ENCODE peak calls at places on chromosomes 13 and 19, in five cellular contexts. J, W, X, V and N are unnamed samples.

GRCh38 chr19:43499042-43499441 is 5.5 kb downstream of the PHLDB3 start:
- DNase-seq in J (peak), W (no peak), V (no peak), X (no peak), N (no peak)

GRCh38 chr19:8655340-8655709 is 24.9 kb downstream of the NFILZ start:
- DNase-seq in X (no peak), V (no peak), J (no peak), W (no peak), N (no peak)

GRCh38 chr13:113109151-113110047 is 3.8 kb downstream of the F7 start:
- DNase-seq in J (no peak), X (no peak), V (no peak), W (no peak), N (no peak)

GRCh38 chr19:46605356-46605821 is 4.3 kb downstream of the CALM3 start:
- DNase-seq in W (no peak), V (no peak), J (no peak), X (no peak), N (no peak)

GRCh38 chr19:46828484-46828883 is 22.2 kb downstream of the AP2S1 start:
- DNase-seq in J (no peak), X (peak), W (no peak), V (no peak), N (no peak)

GRCh38 chr19:13099073-13099999 is 3.3 kb downstream of the LYL1 start:
- DNase-seq in J (peak), X (peak), W (peak), V (peak), N (no peak)

GRCh38 chr13:29758591-29759114 is 91.8 kb downstream of the UBL3 start:
- DNase-seq in X (no peak), V (no peak), W (no peak), J (peak), N (no peak)

GRCh38 chr13:74210693-74211393 is 76.6 kb upstream of the KLF12 start:
- DNase-seq in X (peak), J (no peak), W (peak), V (no peak), N (no peak)

GRCh38 chr13:101916108-101916757 is 463.8 kb downstream of the ITGBL1 start:
- DNase-seq in X (peak), J (no peak), W (no peak), V (peak), N (no peak)

GRCh38 chr13:41019578-41020347 is 647 bp upstream of the ELF1 start:
- DNase-seq in J (no peak), X (no peak), W (no peak), V (no peak), N (no peak)

GRCh38 chr13:64925284-64925683 is 2304.9 kb downstream of the PCDH9 start:
- DNase-seq in V (no peak), J (no peak), W (peak), X (no peak), N (no peak)

GRCh38 chr13:66344770-66345367 is 885.3 kb downstream of the PCDH9 start:
- DNase-seq in X (no peak), W (no peak), V (no peak), J (no peak), N (no peak)

GRCh38 chr13:35768126-35768525 is 291.6 kb upstream of the MAB21L1 start:
- DNase-seq in X (no peak), J (no peak), W (no peak), V (no peak), N (no peak)
- TF ChIP-seq CTCF in X (no peak), J (no peak), W (no peak), V (no peak), N (no peak)

GRCh38 chr19:7535035-7535992 is at the start of gene PNPLA6:
- DNase-seq in V (peak), W (peak), X (peak), J (peak), N (peak)
- TF ChIP-seq CTCF in V (no peak), W (no peak), X (no peak), J (no peak), N (no peak)

DNA sequence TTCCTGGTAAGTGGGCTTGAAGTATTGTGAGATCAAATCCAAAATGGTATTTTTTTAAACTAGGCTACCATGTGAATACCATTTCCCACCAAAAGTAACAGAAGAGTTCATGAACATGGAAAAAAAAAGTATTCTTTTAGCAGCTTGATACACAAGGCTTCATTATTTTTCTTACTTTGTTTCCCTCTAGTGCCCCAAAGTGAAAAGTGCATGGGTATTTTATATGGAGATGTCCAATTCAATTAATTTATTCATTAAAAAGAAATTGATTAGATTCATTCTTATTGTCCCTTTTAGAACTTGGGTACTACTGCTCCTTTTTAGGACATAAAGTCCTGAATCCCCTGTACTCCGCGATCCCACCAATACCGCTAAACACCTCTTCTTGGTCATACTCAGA is 28.6 kb upstream of the SCEL start:
- DNase-seq in W (peak), J (no peak), X (peak), V (no peak), N (no peak)
- TF ChIP-seq CTCF in W (no peak), J (no peak), X (peak), V (no peak), N (no peak)

GRCh38 chr13:59638404-59638803 is 525.3 kb downstream of the DIAPH3 start:
- DNase-seq in J (no peak), W (peak), X (no peak), V (no peak), N (no peak)

GRCh38 chr13:59643906-59644626 is 519.7 kb downstream of the DIAPH3 start:
- DNase-seq in X (no peak), J (no peak), W (no peak), V (no peak), N (no peak)

GRCh38 chr13:59643239-59643865 is 520.4 kb downstream of the DIAPH3 start:
- DNase-seq in J (no peak), W (no peak), X (no peak), V (no peak), N (no peak)

GRCh38 chr13:59641758-59642157 is 522.0 kb downstream of the DIAPH3 start:
- DNase-seq in W (peak), J (no peak), X (no peak), V (no peak), N (no peak)

DNA sequence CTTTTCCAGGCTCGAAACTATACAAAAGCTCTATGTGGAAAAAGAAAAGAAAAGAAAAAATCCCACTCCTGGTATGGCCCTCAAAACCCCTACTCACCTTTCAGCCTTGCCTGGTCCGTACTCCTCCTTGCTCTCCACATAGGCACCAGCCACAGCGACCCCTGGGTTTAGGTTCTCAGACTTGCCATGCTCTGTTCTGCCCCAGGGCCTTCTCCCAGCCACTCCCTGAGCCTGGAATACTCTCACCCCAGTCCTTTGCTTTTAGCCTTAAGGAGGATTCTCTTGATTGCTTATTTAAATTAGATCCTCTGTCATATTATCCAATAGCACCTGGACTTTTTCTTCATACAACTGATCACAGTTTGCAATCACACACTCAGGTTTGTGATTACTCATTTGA is 522.5 kb downstream of the DIAPH3 start:
- DNase-seq in J (no peak), W (no peak), V (no peak), X (no peak), N (no peak)
- TF ChIP-seq CTCF in J (no peak), W (no peak), V (no peak), X (no peak), N (no peak)

GRCh38 chr19:6259312-6259861 is 20.4 kb downstream of the MLLT1 start:
- DNase-seq in J (no peak), X (peak), V (no peak), W (no peak), N (no peak)

GRCh38 chr19:6260376-6260775 is 19.4 kb downstream of the MLLT1 start:
- DNase-seq in W (no peak), J (no peak), X (no peak), V (no peak), N (no peak)

GRCh38 chr19:6261883-6262282 is 17.9 kb downstream of the MLLT1 start:
- DNase-seq in J (no peak), W (no peak), X (no peak), V (no peak), N (no peak)

GRCh38 chr19:6262519-6262918 is 17.3 kb downstream of the MLLT1 start:
- DNase-seq in W (no peak), V (no peak), J (no peak), X (no peak), N (no peak)

GRCh38 chr19:6260912-6261636 is 18.7 kb downstream of the MLLT1 start:
- DNase-seq in X (peak), V (no peak), J (no peak), W (no peak), N (no peak)
- TF ChIP-seq CTCF in X (peak), V (peak), J (peak), W (peak), N (no peak)

GRCh38 chr13:110715395-110716234 is 2.1 kb downstream of the ING1 start:
- DNase-seq in X (peak), V (peak), J (peak), W (peak), N (peak)

GRCh38 chr13:110712849-110713641 is 455 bp upstream of the ING1 start:
- DNase-seq in J (peak), X (peak), V (peak), W (peak), N (peak)

GRCh38 chr13:110713642-110713952 is at the start of gene ING1:
- DNase-seq in V (no peak), W (no peak), X (no peak), J (no peak), N (no peak)

GRCh38 chr13:110714798-110715394 is 1.4 kb downstream of the ING1 start:
- DNase-seq in W (peak), J (peak), V (peak), X (peak), N (peak)

GRCh38 chr13:110713981-110714797 is 689 bp downstream of the ING1 start:
- DNase-seq in V (peak), W (peak), J (peak), X (peak), N (no peak)
- TF ChIP-seq CTCF in V (no peak), W (no peak), J (no peak), X (no peak), N (no peak)

GRCh38 chr19:1859319-1859718 is 4.1 kb downstream of the KLF16 start:
- DNase-seq in V (no peak), X (no peak), J (no peak), W (no peak), N (no peak)
- TF ChIP-seq CTCF in V (no peak), X (no peak), J (no peak), W (no peak), N (no peak)

DNA sequence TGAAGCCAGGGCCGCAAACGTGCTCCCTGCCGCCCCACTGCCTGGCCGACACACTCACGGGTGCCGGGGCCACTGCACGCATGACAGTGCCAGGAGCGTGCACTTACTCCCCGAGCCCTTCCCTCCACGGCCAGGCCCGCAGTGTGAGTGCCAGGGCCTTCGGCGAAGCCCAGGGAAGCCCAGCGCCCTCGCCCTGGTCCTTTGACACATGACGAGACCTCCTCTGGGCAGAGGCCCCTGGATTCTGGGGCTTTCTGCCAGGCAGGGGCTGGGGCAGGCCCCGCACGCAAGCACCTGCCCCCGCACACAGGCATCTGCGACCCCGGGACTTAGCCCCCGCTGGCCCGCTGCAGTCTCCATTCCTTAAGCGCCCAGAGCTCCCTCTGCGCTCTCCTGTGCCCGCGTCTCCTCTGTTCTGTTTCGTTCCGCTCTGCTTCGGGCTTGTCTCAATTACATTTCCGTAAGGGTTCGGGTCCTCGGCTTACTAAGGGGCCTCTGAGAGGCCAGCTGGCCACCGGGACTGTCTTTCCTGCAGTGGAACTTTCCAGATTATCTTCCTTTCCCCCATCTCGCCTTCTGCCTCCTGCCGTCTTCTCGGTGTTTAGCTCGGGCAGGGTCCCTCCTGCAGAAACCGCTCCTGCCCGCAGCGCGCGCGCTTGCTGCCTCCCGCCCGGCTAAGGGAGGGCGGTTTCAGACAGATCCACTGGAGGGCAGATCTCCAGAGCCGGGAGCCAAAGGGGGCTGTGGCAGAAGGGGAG is 98.8 kb downstream of the ING1 start:
- DNase-seq in V (no peak), W (peak), J (no peak), X (peak), N (no peak)
- TF ChIP-seq CTCF in V (no peak), W (no peak), J (no peak), X (peak), N (no peak)